ENCODE peak calls at places on chromosomes 13 and 19, in six cellular contexts. M is mucosa of descending colon; W is effector memory CD4-positive, alpha-beta T cell; I is BJ; S is OCI-LY7; V is MG63. L is an unnamed sample.

GRCh38 chr13:80379245-80379644 is 38.3 kb upstream of the SPRY2 start:
- DNase-seq in M (no peak), I (peak; percentile 13), V (no peak), W (no peak), S (no peak), L (no peak)

GRCh38 chr19:55525289-55526101 is 11.4 kb downstream of the SBK2 start:
- DNase-seq in V (no peak), I (no peak), W (no peak), S (no peak), M (no peak), L (no peak)

GRCh38 chr19:13156968-13157882 is 7.0 kb downstream of the IER2 start:
- DNase-seq in I (no peak), V (no peak), W (no peak), S (peak; percentile 49), M (no peak), L (no peak)

GRCh38 chr13:53151692-53152421 is 123.2 kb downstream of the OLFM4 start:
- DNase-seq in M (no peak), S (peak; percentile 68), W (no peak), I (no peak), V (no peak), L (no peak)

GRCh38 chr13:102638741-102639140 is 42.0 kb downstream of the TPP2 start:
- DNase-seq in M (no peak), V (no peak), S (no peak), W (no peak), I (no peak), L (no peak)

GRCh38 chr13:97353927-97354326 is 80.0 kb upstream of the RAP2A start:
- DNase-seq in I (no peak), M (no peak), W (no peak), V (no peak), S (no peak), L (no peak)

GRCh38 chr13:22018297-22019210 is 347.7 kb downstream of the FGF9 start:
- DNase-seq in S (no peak), I (no peak), V (no peak), M (no peak), W (no peak), L (no peak)

GRCh38 chr13:101628900-101629299 is 176.4 kb downstream of the ITGBL1 start:
- DNase-seq in S (no peak), W (no peak), I (no peak), M (no peak), V (no peak), L (no peak)

GRCh38 chr13:111414341-111414740 is 93.9 kb downstream of the TEX29 start:
- DNase-seq in V (no peak), W (no peak), S (no peak), M (no peak), I (no peak), L (no peak)

GRCh38 chr13:37869506-37869755 is 141 bp downstream of the TRPC4 start:
- DNase-seq in S (no peak), V (no peak), M (no peak), W (no peak), I (no peak), L (no peak)

GRCh38 chr13:50519866-50520265 is 323.6 kb downstream of the DLEU7 start:
- DNase-seq in V (no peak), S (peak; percentile 1), W (no peak), I (no peak), M (no peak), L (no peak)

GRCh38 chr19:53102701-53103140 is 501 bp downstream of the ZNF160 start:
- DNase-seq in M (peak; percentile 63), V (peak; percentile 54), W (no peak), S (peak; percentile 63), I (no peak), L (no peak)

GRCh38 chr19:39951686-39952085 is 17.3 kb upstream of the FCGBP start:
- DNase-seq in W (no peak), V (peak; percentile 49), S (no peak), I (no peak), M (no peak), L (peak; percentile 5)

GRCh38 chr19:3024870-3025515 is 4.1 kb downstream of the TLE2 start:
- DNase-seq in S (peak; percentile 34), I (no peak), V (no peak), M (no peak), W (no peak), L (no peak)

GRCh38 chr19:52248256-52248655 is 21.1 kb upstream of the ZNF766 start:
- DNase-seq in V (peak; percentile 15), I (no peak), S (peak; percentile 28), W (peak; percentile 8), M (no peak), L (peak; percentile 13)

GRCh38 chr19:36688058-36688457 is 646 bp downstream of the ZNF567 start:
- DNase-seq in W (no peak), V (no peak), S (no peak), I (no peak), M (no peak), L (no peak)

GRCh38 chr19:8242212-8242821 is 33.1 kb downstream of the CERS4 start:
- DNase-seq in V (no peak), M (no peak), I (no peak), W (no peak), S (no peak), L (no peak)

GRCh38 chr19:8695911-8696310 is 2.7 kb downstream of the ACTL9 start:
- DNase-seq in I (no peak), W (no peak), V (no peak), S (no peak), M (no peak), L (no peak)

GRCh38 chr19:47240996-47241918 is 10.3 kb upstream of the BBC3 start:
- DNase-seq in S (peak; percentile 74), I (no peak), M (peak; percentile 83), W (peak; percentile 81), V (peak; percentile 70), L (no peak)

GRCh38 chr19:32642771-32643170 is 32.2 kb downstream of the ANKRD27 start:
- DNase-seq in S (no peak), I (no peak), V (no peak), W (peak; percentile 36), M (no peak), L (no peak)

GRCh38 chr13:44575741-44576395 is at the start of gene TSC22D1:
- DNase-seq in S (peak; percentile 38), M (peak; percentile 72), W (peak; percentile 53), I (no peak), V (peak; percentile 41), L (peak; percentile 17)

GRCh38 chr19:55549500-55550320 is 4.4 kb upstream of the SBK3 start:
- DNase-seq in V (peak; percentile 86), I (peak; percentile 92), M (no peak), S (peak; percentile 34), W (no peak), L (peak; percentile 81)

GRCh38 chr13:111398715-111399299 is 78.4 kb downstream of the TEX29 start:
- DNase-seq in S (no peak), M (no peak), V (no peak), I (no peak), W (no peak), L (no peak)

DNA sequence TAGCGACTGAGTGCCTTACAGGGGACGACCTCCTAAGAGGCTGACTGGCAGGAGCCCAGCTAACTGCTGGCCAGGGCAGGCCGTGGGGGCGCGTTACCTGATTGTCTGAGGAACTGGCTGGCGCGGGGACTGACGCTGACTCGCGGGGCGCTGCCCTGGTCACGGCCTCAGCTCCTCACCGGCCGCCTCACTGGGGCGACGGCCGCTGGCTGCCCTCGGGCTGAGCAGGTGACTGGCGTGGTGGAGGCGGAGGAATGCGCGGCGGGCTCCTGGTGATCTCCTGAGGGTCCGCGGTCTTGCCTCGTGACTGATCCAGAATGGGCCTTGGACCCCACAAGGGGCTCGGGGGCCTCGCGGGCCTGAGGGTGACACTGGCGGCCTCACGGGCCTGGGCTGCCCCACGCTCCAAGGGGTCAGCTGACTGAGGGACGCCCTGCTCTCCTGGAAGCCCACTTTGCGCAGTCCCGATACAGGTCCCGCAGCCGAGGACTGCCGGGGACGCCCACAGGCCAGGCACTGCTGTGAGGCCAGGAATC is 39.3 kb downstream of the SIGLEC7 start:
- DNase-seq in V (no peak), I (no peak), W (no peak), M (no peak), S (no peak), L (no peak)
- H3K4me3 ChIP-seq in V (no peak overlapping the region), I (no peak overlapping the region), W (no peak overlapping the region), M (no peak overlapping the region), S (no peak overlapping the region), L (no peak overlapping the region)

GRCh38 chr19:1131718-1132552 is 28.1 kb downstream of the GPX4 start:
- DNase-seq in M (peak; percentile 96), V (peak; percentile 84), S (peak; percentile 89), W (peak; percentile 79), I (peak; percentile 52), L (peak; percentile 71)

GRCh38 chr19:1132625-1133383 is 29.0 kb downstream of the GPX4 start:
- DNase-seq in M (no peak), W (peak; percentile 22), S (peak; percentile 38), V (peak; percentile 32), I (no peak), L (no peak)

GRCh38 chr19:1134431-1134830 is 30.6 kb downstream of the GPX4 start:
- DNase-seq in W (no peak), I (no peak), M (no peak), S (no peak), V (no peak), L (no peak)

GRCh38 chr19:1135454-1135853 is 31.7 kb downstream of the GPX4 start:
- DNase-seq in I (no peak), V (no peak), M (no peak), S (no peak), W (no peak), L (no peak)

GRCh38 chr19:1133471-1133929 is 29.7 kb downstream of the GPX4 start:
- DNase-seq in S (peak; percentile 93), V (peak; percentile 81), I (no peak), M (peak; percentile 86), W (peak; percentile 72), L (no peak)
- H3K4me3 ChIP-seq in S (peak overlapping the region; percentile 71), V (peak overlapping the region; percentile 18), I (no peak overlapping the region), M (no peak overlapping the region), W (peak overlapping the region; percentile 94), L (no peak overlapping the region)

GRCh38 chr19:58034476-58034790 is 608 bp downstream of the ZSCAN1 start:
- DNase-seq in V (no peak), W (no peak), I (no peak), M (no peak), S (no peak), L (no peak)
- H3K4me3 ChIP-seq in V (no peak overlapping the region), W (no peak overlapping the region), I (peak overlapping the region; percentile 33), M (no peak overlapping the region), S (no peak overlapping the region), L (no peak overlapping the region)

DNA sequence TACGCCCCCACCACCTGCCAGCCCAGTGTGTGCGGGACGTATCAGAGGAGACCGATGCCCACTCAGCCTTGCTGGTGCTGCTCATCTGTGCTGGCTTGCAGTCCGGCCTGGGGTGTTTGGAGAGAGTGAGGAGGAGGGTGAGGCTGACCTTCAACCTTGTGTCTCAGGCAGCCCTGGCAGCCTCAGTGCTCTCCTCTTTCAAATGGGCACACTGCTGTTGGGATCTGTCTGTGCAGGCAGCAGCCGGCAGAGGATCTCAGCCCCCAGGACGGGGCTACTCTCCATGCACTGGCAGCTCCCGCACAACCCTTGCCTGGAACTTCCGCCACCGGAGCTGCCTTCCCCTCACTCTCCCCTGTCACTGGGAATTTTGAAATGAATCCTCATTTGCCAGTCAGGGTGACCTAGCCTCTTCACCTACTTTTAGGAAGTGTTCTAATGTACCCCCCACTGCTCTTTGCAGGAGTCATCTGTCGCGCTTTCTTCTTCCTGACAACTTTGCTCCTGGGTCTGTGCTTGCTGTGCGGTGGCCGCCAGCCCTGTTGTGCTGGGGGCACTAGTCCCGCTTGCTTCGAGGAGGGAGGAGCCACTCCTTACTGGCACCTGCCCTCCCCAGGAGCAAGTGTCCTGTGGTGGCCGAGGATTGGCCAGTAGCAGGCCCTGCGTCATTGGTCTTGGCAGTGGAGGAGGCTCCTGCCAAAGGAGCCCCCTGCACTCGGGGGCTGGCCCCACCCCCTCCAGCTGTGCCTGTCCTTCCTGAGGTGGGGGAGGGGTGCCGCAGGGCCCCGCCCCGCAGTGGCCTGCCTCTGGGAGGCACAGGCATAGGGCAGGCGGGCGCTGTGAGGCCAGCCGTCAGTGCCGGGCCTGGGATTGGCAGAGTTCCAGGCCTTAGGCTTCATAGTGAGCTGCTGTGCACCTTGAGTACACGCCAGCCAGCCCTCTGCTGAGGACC is 53.4 kb downstream of the TSSK6 start:
- DNase-seq in S (no peak), V (no peak), M (peak; percentile 80), W (no peak), I (no peak), L (no peak)
- H3K4me3 ChIP-seq in S (no peak overlapping the region), V (no peak overlapping the region), M (no peak overlapping the region), W (peak overlapping the region; percentile 28), I (no peak overlapping the region), L (no peak overlapping the region)